ENCODE peak calls at places on chromosomes 16 and 17, in nine cellular contexts. G is bronchial epithelial cell, F is epithelial cell of esophagus, C is transverse colon, N is cardiac muscle cell, R is lung, I is H9, V is heart left ventricle, Q is WERI-Rb-1. P is an unnamed sample.

GRCh38 chr17:39772987-39773664 is 35.4 kb downstream of the GRB7 start:
- DNase-seq in G (no peak), R (no peak), F (no peak), I (no peak), C (no peak), N (no peak), V (no peak), Q (no peak), P (peak; percentile 85)

GRCh38 chr16:84059946-84060901 is 17.6 kb upstream of the SLC38A8 start:
- DNase-seq in I (no peak), Q (no peak), N (no peak), C (no peak), G (no peak), F (no peak), R (no peak), V (peak; percentile 30), P (no peak)

GRCh38 chr17:40021471-40021961 is 6.3 kb downstream of the CSF3 start:
- DNase-seq in Q (no peak), C (no peak), V (no peak), N (peak; percentile 59), F (peak; percentile 94), R (no peak), I (no peak), G (peak; percentile 94), P (peak; percentile 88)

GRCh38 chr17:68704897-68705296 is 103.7 kb upstream of the FAM20A start:
- DNase-seq in Q (no peak), N (peak; percentile 85), C (no peak), R (no peak), I (no peak), V (no peak), G (no peak), F (no peak), P (no peak)

GRCh38 chr17:70089513-70090148 is 14.6 kb downstream of the KCNJ16 start:
- DNase-seq in F (no peak), N (no peak), C (no peak), G (no peak), V (no peak), I (no peak), Q (no peak), R (no peak), P (no peak)

GRCh38 chr16:87468550-87468949 is 24.3 kb downstream of the ZCCHC14 start:
- DNase-seq in V (peak; percentile 46), R (no peak), C (no peak), N (no peak), I (no peak), G (no peak), F (no peak), Q (no peak), P (no peak)

GRCh38 chr17:37541880-37542675 is 52.4 kb downstream of the DUSP14 start:
- DNase-seq in R (no peak), N (peak; percentile 79), Q (no peak), I (no peak), G (peak; percentile 56), C (no peak), V (no peak), F (peak; percentile 64), P (no peak)

GRCh38 chr16:50281391-50282009 is 15.1 kb downstream of the ADCY7 start:
- DNase-seq in N (no peak), C (no peak), G (no peak), R (no peak), F (no peak), V (peak; percentile 28), I (no peak), Q (no peak), P (no peak)

GRCh38 chr17:17057057-17057551 is 14.8 kb downstream of the MPRIP start:
- DNase-seq in Q (no peak), F (no peak), V (peak; percentile 26), I (peak; percentile 23), G (no peak), R (no peak), N (no peak), C (no peak), P (no peak)

GRCh38 chr16:55499951-55500350 is 8.9 kb upstream of the LPCAT2 start:
- DNase-seq in I (no peak), N (peak; percentile 97), F (peak; percentile 92), V (peak; percentile 62), R (peak; percentile 26), Q (peak; percentile 40), G (peak; percentile 96), C (no peak), P (peak; percentile 56)

GRCh38 chr16:87918314-87918713 is 18.0 kb downstream of the CA5A start:
- DNase-seq in C (no peak), N (no peak), G (no peak), V (no peak), R (no peak), Q (no peak), F (no peak), I (no peak), P (no peak)

GRCh38 chr16:70508752-70509151 is 14.6 kb downstream of the COG4 start:
- DNase-seq in R (no peak), V (no peak), C (no peak), G (peak; percentile 36), I (no peak), F (no peak), Q (no peak), N (peak; percentile 16), P (no peak)

GRCh38 chr16:24652209-24652712 is 77.2 kb upstream of the TNRC6A start:
- DNase-seq in I (no peak), C (no peak), F (no peak), Q (peak; percentile 19), G (no peak), N (no peak), R (no peak), V (no peak), P (no peak)

GRCh38 chr16:2280981-2281542 is 13.1 kb upstream of the RNPS1 start:
- DNase-seq in F (no peak), C (no peak), N (no peak), V (no peak), Q (no peak), I (no peak), G (no peak), R (no peak), P (no peak)

GRCh38 chr17:9228408-9229159 is 207.3 kb downstream of the NTN1 start:
- DNase-seq in G (peak; percentile 65), Q (no peak), V (no peak), I (no peak), R (no peak), N (peak; percentile 74), C (no peak), F (peak; percentile 17), P (no peak)

GRCh38 chr17:75063626-75064025 is 16.6 kb downstream of the KCTD2 start:
- DNase-seq in V (no peak), Q (no peak), I (no peak), R (no peak), G (no peak), C (no peak), F (no peak), N (no peak), P (no peak)
- TF ChIP-seq CTCF in V (no peak), Q (no peak), I (no peak), R (no peak), G (no peak), C (no peak), F (no peak), N (no peak), P (no peak)

DNA sequence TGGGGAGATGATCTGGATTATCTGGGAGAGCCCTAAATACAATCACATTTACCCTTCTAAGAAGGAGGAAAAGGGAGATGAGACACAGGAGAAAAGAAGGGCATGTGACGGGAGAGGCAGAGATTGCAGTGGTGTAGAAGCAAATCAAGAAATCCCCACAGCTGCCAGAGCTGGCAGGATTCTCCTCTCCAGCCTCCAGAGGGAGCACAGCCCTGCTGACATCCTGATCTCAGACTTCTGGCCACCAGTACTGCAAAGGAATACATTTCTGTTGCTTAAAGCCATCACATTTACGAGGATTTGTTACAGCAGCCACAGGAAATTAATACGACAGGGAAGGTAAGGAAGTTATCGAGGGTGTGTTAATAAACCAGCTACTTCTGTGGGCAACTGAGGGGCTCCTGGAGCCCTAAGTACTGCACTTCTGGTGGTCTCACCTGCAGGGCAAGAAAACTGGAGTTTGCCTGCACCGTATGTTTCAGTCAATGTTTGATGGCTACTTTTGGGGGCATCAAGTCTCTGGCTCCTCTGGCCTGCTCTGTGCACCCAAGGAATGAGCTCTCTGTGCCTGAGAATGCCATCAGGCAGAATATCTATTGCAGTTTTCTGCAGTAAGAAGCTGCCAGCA is 22.9 kb upstream of the CDH13 start:
- DNase-seq in Q (peak; percentile 47), C (peak; percentile 29), N (peak; percentile 79), F (peak; percentile 66), G (peak; percentile 50), V (peak; percentile 55), I (peak; percentile 78), R (no peak), P (peak; percentile 21)
- TF ChIP-seq CTCF in Q (peak; percentile 53), C (peak; percentile 56), N (peak; percentile 85), F (peak; percentile 80), G (peak; percentile 76), V (peak; percentile 74), I (peak; percentile 76), R (peak; percentile 10), P (no peak)

DNA sequence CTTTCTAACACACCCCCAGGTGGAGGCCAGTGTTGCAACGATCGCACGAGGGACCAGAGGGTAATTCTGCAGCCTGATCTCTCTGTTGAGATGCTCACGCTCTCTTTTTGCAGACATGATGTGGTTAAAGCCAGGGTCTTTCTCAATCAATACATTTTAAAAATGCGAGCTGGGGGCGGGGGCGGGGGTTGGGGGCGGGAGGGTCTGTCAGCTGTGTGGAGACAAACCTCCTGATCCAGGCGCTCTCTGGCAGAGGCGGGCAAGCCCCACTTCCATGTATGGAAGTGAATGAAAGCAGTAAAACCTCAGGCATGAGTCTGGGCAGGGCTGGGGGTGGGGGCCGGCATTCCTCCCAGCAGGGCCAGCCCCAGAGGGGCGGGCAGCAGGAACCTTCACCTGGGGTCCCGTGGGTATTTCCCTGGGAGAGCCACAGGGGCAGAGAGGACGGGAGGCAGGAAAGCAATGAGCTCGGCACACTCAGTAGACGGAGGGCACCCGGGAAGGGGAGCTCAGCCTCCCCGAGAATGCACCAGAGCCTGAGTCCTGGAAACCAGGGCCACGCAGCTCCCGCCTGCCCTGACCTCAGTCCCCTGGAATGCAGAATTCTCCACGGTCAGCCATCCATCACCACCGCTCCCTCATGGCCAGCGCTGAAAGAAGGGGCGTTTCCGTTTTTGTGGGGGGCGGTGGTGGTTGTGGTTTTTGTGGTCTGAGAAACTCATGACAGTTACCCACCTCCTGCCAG is 28.0 kb downstream of the NXN start:
- DNase-seq in Q (no peak), V (no peak), F (peak; percentile 63), I (peak; percentile 94), R (no peak), N (peak; percentile 76), G (peak; percentile 33), C (peak; percentile 40), P (peak; percentile 16)
- TF ChIP-seq CTCF in Q (no peak), V (no peak), F (no peak), I (no peak), R (no peak), N (no peak), G (no peak), C (no peak), P (no peak)

DNA sequence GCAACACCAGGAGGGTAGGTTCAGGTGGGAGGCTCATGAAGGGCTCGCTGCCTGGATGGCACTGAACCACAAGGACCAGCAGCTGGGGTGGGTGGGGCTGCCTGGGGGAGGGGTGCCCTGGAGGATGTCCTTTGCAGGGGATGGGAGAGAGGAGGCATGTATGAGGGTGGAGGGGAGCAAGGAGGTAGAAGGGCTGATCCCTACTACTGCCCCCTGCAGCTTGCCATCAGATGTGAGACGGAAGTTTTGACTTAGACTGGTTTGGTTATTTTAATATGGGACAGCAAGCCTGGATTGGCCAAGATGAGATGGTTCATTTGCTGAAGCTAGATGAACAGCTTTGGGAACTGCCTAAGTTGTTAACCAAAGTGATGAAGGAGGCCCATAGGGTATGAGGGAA is 115.9 kb downstream of the SEC14L1 start:
- DNase-seq in I (no peak), Q (no peak), V (no peak), G (no peak), C (no peak), N (no peak), F (no peak), R (no peak), P (no peak)
- TF ChIP-seq CTCF in I (peak; percentile 35), Q (peak; percentile 31), V (no peak), G (no peak), C (no peak), N (no peak), F (no peak), R (no peak), P (no peak)